ENCODE peak calls at places on chromosome 3, in eight cellular contexts. G, S, M, K, Y, A, V and E are unnamed samples.

GRCh38 chr3:59482684-59483083 is 432.9 kb upstream of the CFAP20DC start:
- DNase-seq in A (no peak), V (no peak), Y (no peak), M (no peak), K (no peak), S (no peak), G (no peak), E (no peak)

GRCh38 chr3:23845817-23846216 is 40.1 kb downstream of the UBE2E1 start:
- DNase-seq in S (no peak), G (no peak), V (no peak), K (no peak), A (no peak), Y (no peak), M (no peak), E (no peak)

GRCh38 chr3:128996741-128997140 is 2.9 kb upstream of the CFAP92 start:
- DNase-seq in G (no peak), S (no peak), A (no peak), M (no peak), V (no peak), K (no peak), Y (no peak), E (no peak)

GRCh38 chr3:130699765-130700164 is 46.9 kb downstream of the PIK3R4 start:
- DNase-seq in K (peak; percentile 30), V (no peak), M (no peak), Y (no peak), S (no peak), A (no peak), G (no peak), E (no peak)

GRCh38 chr3:191568206-191568605 is 107.2 kb downstream of the PYDC2 start:
- DNase-seq in K (no peak), M (no peak), G (no peak), A (no peak), S (no peak), Y (no peak), V (no peak), E (no peak)

GRCh38 chr3:152021951-152022461 is 148.6 kb downstream of the SUCNR1 start:
- DNase-seq in K (no peak), Y (no peak), M (no peak), V (no peak), S (no peak), A (no peak), G (no peak), E (no peak)

GRCh38 chr3:143958966-143959365 is 12.7 kb upstream of the DIPK2A start:
- DNase-seq in S (no peak), M (no peak), V (no peak), A (no peak), Y (no peak), K (no peak), G (no peak), E (no peak)

GRCh38 chr3:80043226-80043625 is 275.4 kb upstream of the ROBO1 start:
- DNase-seq in K (no peak), Y (no peak), S (no peak), V (no peak), G (no peak), M (no peak), A (no peak), E (no peak)

GRCh38 chr3:190053919-190054672 is 66.6 kb downstream of the P3H2 start:
- DNase-seq in S (no peak), K (no peak), M (no peak), Y (no peak), V (no peak), G (no peak), A (no peak), E (no peak)

GRCh38 chr3:55297706-55298105 is 189.4 kb downstream of the WNT5A start:
- DNase-seq in A (no peak), M (no peak), S (no peak), G (no peak), Y (no peak), K (no peak), V (no peak), E (no peak)

GRCh38 chr3:131729561-131729960 is 226.8 kb upstream of the MRPL3 start:
- DNase-seq in G (no peak), M (no peak), Y (no peak), S (no peak), K (no peak), A (no peak), V (no peak), E (no peak)

GRCh38 chr3:131731709-131732108 is 228.9 kb upstream of the MRPL3 start:
- DNase-seq in A (no peak), G (no peak), S (no peak), M (no peak), K (no peak), Y (no peak), V (no peak), E (no peak)

GRCh38 chr3:131725414-131725813 is 222.6 kb upstream of the MRPL3 start:
- DNase-seq in G (no peak), M (no peak), K (no peak), Y (no peak), S (no peak), V (no peak), A (no peak), E (no peak)

GRCh38 chr3:131730581-131730980 is 227.8 kb upstream of the MRPL3 start:
- DNase-seq in Y (no peak), M (no peak), A (no peak), S (no peak), K (no peak), G (no peak), V (no peak), E (no peak)

GRCh38 chr3:131728898-131729297 is 226.1 kb upstream of the MRPL3 start:
- DNase-seq in Y (no peak), M (no peak), S (no peak), V (no peak), K (no peak), G (no peak), A (no peak), E (no peak)
- H3K4me1 ChIP-seq in Y (no peaks in the 10 kb centered on the region), M (no peaks in the 10 kb centered on the region), S (no peaks in the 10 kb centered on the region), V (no peaks in the 10 kb centered on the region), K (no peaks in the 10 kb centered on the region), G (no peaks in the 10 kb centered on the region), A (no peaks in the 10 kb centered on the region), E (no peaks in the 10 kb centered on the region)

GRCh38 chr3:184239710-184240109 is 9.1 kb downstream of the ALG3 start:
- DNase-seq in A (no peak), M (no peak), V (no peak), Y (no peak), K (no peak), S (no peak), G (no peak), E (no peak)
- H3K9me3 ChIP-seq in A (no peaks in the 10 kb centered on the region), M (no peaks in the 10 kb centered on the region), V (no peaks in the 10 kb centered on the region), Y (no peaks in the 10 kb centered on the region), K (no peaks in the 10 kb centered on the region), S (no peaks in the 10 kb centered on the region), G (no peaks in the 10 kb centered on the region), E (no peaks in the 10 kb centered on the region)

GRCh38 chr3:41202075-41202833 is 2.9 kb downstream of the CTNNB1 start:
- DNase-seq in V (no peak), M (no peak), K (peak; percentile 37), G (no peak), A (no peak), S (no peak), Y (no peak), E (no peak)
- H3K4me1 ChIP-seq in V (peaks cover 64% of the 10 kb centered on the region), M (peaks cover 4% of the 10 kb centered on the region), K (peaks cover 57% of the 10 kb centered on the region), G (peaks cover 63% of the 10 kb centered on the region), A (peaks cover 25% of the 10 kb centered on the region), S (peaks cover 3% of the 10 kb centered on the region), Y (peaks cover 37% of the 10 kb centered on the region), E (peaks cover 71% of the 10 kb centered on the region)

GRCh38 chr3:11405323-11405722 is 133.1 kb downstream of the ATG7 start:
- DNase-seq in V (no peak), Y (no peak), K (no peak), M (no peak), S (no peak), A (no peak), G (no peak), E (no peak)
- H3K9me3 ChIP-seq in V (no peaks in the 10 kb centered on the region), Y (no peaks in the 10 kb centered on the region), K (peaks cover 17% of the 10 kb centered on the region), M (no peaks in the 10 kb centered on the region), S (no peaks in the 10 kb centered on the region), A (peaks cover 4% of the 10 kb centered on the region), G (peaks cover 2% of the 10 kb centered on the region), E (no peaks in the 10 kb centered on the region)

DNA sequence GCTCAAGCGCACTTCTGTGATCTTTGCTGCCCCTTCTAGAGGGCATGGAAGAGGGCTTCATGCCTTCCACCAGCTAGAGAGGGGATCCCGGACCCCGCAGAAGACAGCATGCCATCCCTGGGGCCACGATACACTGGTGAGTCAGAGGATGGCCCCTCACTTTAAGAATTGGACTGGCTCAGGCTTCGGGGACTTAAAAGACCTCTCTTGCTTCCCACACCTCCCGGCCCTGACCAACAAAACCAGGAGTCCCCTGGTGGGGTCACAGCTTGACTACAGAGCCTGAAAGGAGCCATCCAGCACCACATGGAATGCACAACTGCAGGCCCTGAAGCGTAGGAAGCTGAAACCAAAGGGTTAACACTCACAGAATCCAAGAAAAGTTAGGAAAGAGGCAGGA is 92.4 kb downstream of the LRIG1 start:
- DNase-seq in A (no peak), V (no peak), K (no peak), M (no peak), G (no peak), S (no peak), Y (no peak), E (no peak)
- H3K4me1 ChIP-seq in A (peaks cover 5% of the 10 kb centered on the region), V (no peaks in the 10 kb centered on the region), K (peaks cover 9% of the 10 kb centered on the region), M (peaks cover 6% of the 10 kb centered on the region), G (no peaks in the 10 kb centered on the region), S (peaks cover 2% of the 10 kb centered on the region), Y (peaks cover 3% of the 10 kb centered on the region), E (no peaks in the 10 kb centered on the region)

GRCh38 chr3:38438421-38438820 is 15.3 kb upstream of the ACVR2B start:
- DNase-seq in A (no peak), M (no peak), Y (no peak), S (no peak), G (no peak), K (no peak), V (peak; percentile 53), E (no peak)
- H3K9me3 ChIP-seq in A (peaks cover 1% of the 10 kb centered on the region), M (no peaks in the 10 kb centered on the region), Y (no peaks in the 10 kb centered on the region), S (no peaks in the 10 kb centered on the region), G (peaks cover 13% of the 10 kb centered on the region), K (peaks cover 53% of the 10 kb centered on the region), V (peaks cover 14% of the 10 kb centered on the region), E (no peaks in the 10 kb centered on the region)